ENCODE peak calls at places on chromosome 6, in nine cellular contexts. M, I, X, W, V, U, P, Y and C are unnamed samples.

GRCh38 chr6:50973464-50973863 is 154.8 kb downstream of the TFAP2B start:
- DNase-seq in M (no peak), I (no peak), X (no peak), W (no peak), V (no peak), U (no peak), P (no peak), Y (peak), C (no peak)

GRCh38 chr6:21263531-21264287 is 329.8 kb upstream of the SOX4 start:
- DNase-seq in M (peak), I (peak), X (peak), W (no peak), V (no peak), U (no peak), P (no peak), Y (peak), C (no peak)

GRCh38 chr6:33740204-33740608 is 6.5 kb downstream of the IP6K3 start:
- DNase-seq in M (peak), I (peak), X (no peak), W (no peak), V (no peak), U (no peak), P (no peak), Y (no peak), C (no peak)

GRCh38 chr6:33856655-33857054 is 52.9 kb upstream of the MLN start:
- DNase-seq in M (no peak), I (no peak), X (peak), W (no peak), V (peak), U (no peak), P (no peak), Y (no peak), C (no peak)

GRCh38 chr6:43604174-43604573 is 24.9 kb downstream of the GTPBP2 start:
- DNase-seq in M (no peak), I (peak), X (no peak), W (no peak), V (no peak), U (no peak), P (peak), Y (no peak), C (peak)

GRCh38 chr6:31581511-31582229 is 554 bp downstream of the LTB start:
- DNase-seq in M (no peak), I (no peak), X (no peak), W (peak), V (peak), U (no peak), P (no peak), Y (no peak), C (no peak)

GRCh38 chr6:14046476-14047068 is 71.0 kb upstream of the CD83 start:
- DNase-seq in M (peak), I (peak), X (no peak), W (peak), V (peak), U (peak), P (peak), Y (peak), C (peak)

GRCh38 chr6:70210462-70210861 is 92.4 kb downstream of the COL9A1 start:
- DNase-seq in M (peak), I (peak), X (no peak), W (no peak), V (no peak), U (peak), P (no peak), Y (no peak), C (peak)

GRCh38 chr6:142542704-142543233 is 241.0 kb downstream of the ADGRG6 start:
- DNase-seq in M (no peak), I (peak), X (no peak), W (no peak), V (no peak), U (no peak), P (peak), Y (peak), C (peak)

GRCh38 chr6:168179702-168180382 is 100.8 kb upstream of the FRMD1 start:
- DNase-seq in M (no peak), I (no peak), X (no peak), W (no peak), V (no peak), U (no peak), P (no peak), Y (no peak), C (no peak)

GRCh38 chr6:35590622-35591066 is 77.9 kb upstream of the TULP1 start:
- DNase-seq in M (no peak), I (peak), X (no peak), W (no peak), V (no peak), U (no peak), P (no peak), Y (no peak), C (no peak)

GRCh38 chr6:38713812-38714211 is 1.3 kb upstream of the DNAH8 start:
- DNase-seq in M (no peak), I (no peak), X (no peak), W (no peak), V (peak), U (no peak), P (no peak), Y (no peak), C (no peak)

GRCh38 chr6:51854876-51855275 is 232.5 kb downstream of the PKHD1 start:
- DNase-seq in M (no peak), I (no peak), X (no peak), W (no peak), V (no peak), U (no peak), P (no peak), Y (no peak), C (no peak)

GRCh38 chr6:154123131-154123530 is 84.1 kb downstream of the OPRM1 start:
- DNase-seq in M (no peak), I (no peak), X (no peak), W (no peak), V (no peak), U (no peak), P (no peak), Y (no peak), C (no peak)

GRCh38 chr6:75272145-75272840 is 12.3 kb downstream of the TMEM30A start:
- DNase-seq in M (peak), I (peak), X (no peak), W (no peak), V (peak), U (no peak), P (peak), Y (no peak), C (peak)

GRCh38 chr6:47414517-47415167 is 62.9 kb upstream of the CD2AP start:
- DNase-seq in M (peak), I (peak), X (peak), W (no peak), V (peak), U (peak), P (peak), Y (peak), C (peak)

GRCh38 chr6:45946352-45946751 is 69.3 kb downstream of the CLIC5 start:
- DNase-seq in M (peak), I (peak), X (no peak), W (no peak), V (peak), U (no peak), P (peak), Y (peak), C (peak)

DNA sequence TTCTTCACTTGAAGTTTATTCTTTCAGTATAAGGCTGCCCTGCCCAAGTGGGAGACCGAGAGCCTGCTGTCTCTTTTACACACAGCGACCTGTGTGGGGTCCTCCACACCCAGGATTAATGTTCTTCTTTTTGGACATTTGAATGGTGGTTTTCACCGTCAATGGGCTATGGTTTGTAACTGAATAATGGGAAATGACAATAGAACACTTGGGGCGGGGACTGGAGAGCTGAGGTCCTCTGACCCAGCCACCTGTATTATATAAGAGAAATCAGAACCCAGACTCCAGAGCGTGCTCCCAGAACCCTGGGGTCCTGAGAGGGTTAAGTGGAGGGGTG is 117.0 kb upstream of the ARMC2 start:
- DNase-seq in M (no peak), I (no peak), X (no peak), W (no peak), V (no peak), U (no peak), P (no peak), Y (no peak), C (no peak)
- H2AFZ ChIP-seq in M (no peak), I (no peak), X (no peak), W (no peak), V (no peak), U (no peak), P (no peak), Y (no peak), C (no peak)

DNA sequence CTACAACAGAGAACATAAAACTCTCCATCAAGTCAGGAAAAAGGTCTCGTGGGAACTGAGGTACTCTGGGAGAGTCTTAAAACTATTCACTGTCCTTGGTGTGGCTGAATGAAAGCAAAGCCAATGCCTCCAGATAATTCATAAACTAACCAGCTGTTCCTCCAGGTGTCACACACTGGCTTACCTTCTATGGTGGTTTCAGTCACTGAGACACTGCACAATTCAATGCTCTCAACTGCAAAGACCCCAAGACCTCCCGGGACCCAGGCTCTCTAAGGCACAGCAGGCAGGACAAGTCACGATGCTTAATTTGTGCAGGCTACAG is 100.8 kb downstream of the GMPR start:
- DNase-seq in M (no peak), I (no peak), X (no peak), W (no peak), V (no peak), U (no peak), P (no peak), Y (no peak), C (no peak)
- H3K4me2 ChIP-seq in M (no peak), I (no peak), X (no peak), W (no peak), V (no peak), U (no peak), P (peak), Y (no peak), C (peak)

GRCh38 chr6:131954099-131954774 is 3.1 kb upstream of the CCN2 start:
- DNase-seq in M (peak), I (peak), X (no peak), W (no peak), V (no peak), U (no peak), P (peak), Y (no peak), C (peak)
- H2AFZ ChIP-seq in M (no peak), I (no peak), X (no peak), W (peak), V (no peak), U (no peak), P (no peak), Y (no peak), C (peak)

DNA sequence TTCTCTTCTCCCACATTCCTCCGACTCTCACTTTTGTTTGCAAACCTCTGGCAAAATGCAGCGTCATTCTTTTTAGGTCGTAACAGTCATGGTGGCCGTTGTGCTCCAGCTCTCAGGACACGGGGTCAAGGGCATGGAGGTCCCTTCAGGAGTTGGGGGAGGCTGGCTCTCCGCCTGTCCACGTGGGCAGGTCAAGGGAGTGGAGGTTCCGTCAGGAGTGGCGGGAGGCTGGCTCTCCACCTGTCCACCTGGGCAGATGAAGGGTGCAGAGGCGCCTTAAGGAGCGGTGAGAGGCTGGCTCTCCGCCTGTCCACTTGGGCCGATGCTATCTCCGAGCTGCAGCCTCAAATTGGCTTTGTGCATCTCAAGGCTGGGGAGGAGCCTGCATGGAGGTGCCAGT is 98.0 kb downstream of the ERMARD start:
- DNase-seq in M (no peak), I (no peak), X (no peak), W (no peak), V (no peak), U (no peak), P (no peak), Y (no peak), C (no peak)
- H3K4me2 ChIP-seq in M (no peak), I (no peak), X (no peak), W (no peak), V (no peak), U (no peak), P (no peak), Y (peak), C (no peak)

DNA sequence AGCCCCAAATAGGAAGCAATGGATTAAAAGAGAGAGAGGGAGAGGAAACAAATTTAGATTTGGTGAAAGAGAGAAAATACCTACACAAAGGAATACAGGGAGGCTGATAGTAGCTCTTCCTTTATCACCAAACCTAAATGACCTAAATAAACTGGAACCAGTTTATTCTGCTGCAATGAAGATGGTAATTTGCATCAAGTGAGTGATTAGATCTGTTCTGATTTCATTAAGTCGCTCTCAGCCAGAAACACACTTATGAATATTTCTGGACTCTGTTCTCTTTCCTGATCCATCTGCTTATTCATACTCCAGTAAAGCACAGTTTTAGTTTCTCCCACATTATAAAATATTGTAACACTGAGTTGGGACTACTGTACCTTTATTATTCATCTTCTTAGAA is 83.4 kb upstream of the BMP5 start:
- DNase-seq in M (no peak), I (no peak), X (no peak), W (no peak), V (no peak), U (no peak), P (no peak), Y (no peak), C (no peak)
- H2AFZ ChIP-seq in M (no peak), I (no peak), X (no peak), W (no peak), V (no peak), U (no peak), P (no peak), Y (no peak), C (no peak)

GRCh38 chr6:116106146-116106545 is 5.5 kb downstream of the NT5DC1 start:
- DNase-seq in M (peak), I (peak), X (no peak), W (no peak), V (no peak), U (no peak), P (no peak), Y (no peak), C (no peak)

GRCh38 chr6:116101790-116102189 is 1.1 kb downstream of the NT5DC1 start:
- DNase-seq in M (no peak), I (no peak), X (no peak), W (no peak), V (no peak), U (peak), P (no peak), Y (no peak), C (peak)

GRCh38 chr6:116102856-116103255 is 2.2 kb downstream of the NT5DC1 start:
- DNase-seq in M (no peak), I (no peak), X (no peak), W (no peak), V (no peak), U (peak), P (no peak), Y (no peak), C (no peak)

GRCh38 chr6:116108836-116109235 is 8.2 kb downstream of the NT5DC1 start:
- DNase-seq in M (peak), I (no peak), X (no peak), W (no peak), V (no peak), U (no peak), P (no peak), Y (peak), C (no peak)

DNA sequence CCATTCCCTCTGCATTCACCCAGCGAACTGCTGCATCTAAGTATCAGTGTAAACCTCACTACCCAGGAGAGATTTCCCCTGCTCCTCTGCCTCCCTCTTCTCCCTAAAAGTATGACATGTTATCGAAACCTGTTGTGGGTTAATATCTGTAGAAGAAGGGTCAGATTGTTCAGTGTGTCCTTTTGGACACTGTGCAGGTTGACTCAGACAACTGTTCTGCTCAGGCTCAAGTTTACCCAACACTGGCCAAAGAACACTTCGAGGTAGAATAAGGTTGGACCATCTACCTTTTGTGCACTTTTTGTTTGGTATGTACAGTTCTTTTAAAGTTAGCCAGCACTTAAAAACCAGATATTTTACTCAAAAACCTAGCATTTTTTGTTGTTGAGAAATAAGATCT is 4.6 kb downstream of the NT5DC1 start:
- DNase-seq in M (no peak), I (no peak), X (no peak), W (no peak), V (no peak), U (no peak), P (no peak), Y (no peak), C (no peak)
- H3K4me2 ChIP-seq in M (no peak), I (no peak), X (peak), W (no peak), V (no peak), U (no peak), P (no peak), Y (no peak), C (no peak)

GRCh38 chr6:23414204-23414501 is 711.9 kb upstream of the NRSN1 start:
- DNase-seq in M (peak), I (peak), X (peak), W (no peak), V (no peak), U (no peak), P (peak), Y (no peak), C (peak)
- H2AFZ ChIP-seq in M (no peak), I (no peak), X (no peak), W (no peak), V (no peak), U (no peak), P (peak), Y (no peak), C (no peak)

GRCh38 chr6:151441390-151442166 is 10.3 kb downstream of the RMND1 start:
- DNase-seq in M (no peak), I (no peak), X (no peak), W (no peak), V (no peak), U (no peak), P (no peak), Y (no peak), C (no peak)

GRCh38 chr6:151443449-151443848 is 8.5 kb downstream of the RMND1 start:
- DNase-seq in M (no peak), I (no peak), X (no peak), W (no peak), V (no peak), U (no peak), P (no peak), Y (no peak), C (no peak)

GRCh38 chr6:151442359-151442758 is 9.6 kb downstream of the RMND1 start:
- DNase-seq in M (no peak), I (no peak), X (no peak), W (no peak), V (no peak), U (no peak), P (no peak), Y (no peak), C (no peak)

GRCh38 chr6:151440498-151440897 is 11.4 kb downstream of the RMND1 start:
- DNase-seq in M (peak), I (no peak), X (no peak), W (no peak), V (no peak), U (no peak), P (no peak), Y (no peak), C (no peak)

GRCh38 chr6:151440930-151441329 is 11.0 kb downstream of the RMND1 start:
- DNase-seq in M (peak), I (peak), X (no peak), W (no peak), V (no peak), U (peak), P (peak), Y (no peak), C (peak)
- H3K4me2 ChIP-seq in M (no peak), I (no peak), X (peak), W (no peak), V (no peak), U (no peak), P (no peak), Y (no peak), C (no peak)

GRCh38 chr6:105834548-105834947 is 251.6 kb upstream of the PRDM1 start:
- DNase-seq in M (no peak), I (no peak), X (no peak), W (no peak), V (no peak), U (no peak), P (no peak), Y (no peak), C (no peak)
- H2AFZ ChIP-seq in M (no peak), I (no peak), X (no peak), W (no peak), V (no peak), U (peak), P (no peak), Y (peak), C (no peak)

DNA sequence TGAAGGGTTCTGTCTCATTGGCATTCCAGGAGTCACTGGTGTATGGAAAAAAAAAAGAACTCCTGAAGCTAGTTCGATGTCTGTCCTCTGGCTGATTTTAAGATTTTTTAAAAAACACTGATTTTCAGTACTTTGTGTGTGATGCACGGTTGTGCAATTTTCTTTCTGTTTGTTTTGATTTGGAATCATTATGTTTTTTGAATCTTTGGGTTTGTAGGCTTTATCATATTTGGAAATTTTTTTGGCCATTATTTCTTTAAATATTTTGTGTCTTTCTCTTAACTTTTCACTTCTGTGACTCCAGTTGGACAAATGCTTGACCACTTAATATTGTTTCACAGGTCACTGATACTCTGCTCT is 327.2 kb downstream of the BCKDHB start:
- DNase-seq in M (no peak), I (peak), X (no peak), W (no peak), V (no peak), U (no peak), P (no peak), Y (no peak), C (no peak)
- H3K4me2 ChIP-seq in M (no peak), I (no peak), X (no peak), W (no peak), V (no peak), U (no peak), P (no peak), Y (no peak), C (no peak)